ENCODE peak calls at places on chromosomes 6 and 20, in nine cellular contexts. T is Right ventricle myocardium superior; I is GM10248; L is stimulated activated CD4-positive, alpha-beta T cell treated with anti-CD3 and anti-CD28 coated beads, TNF-alpha, amount 100 ng/mL, for 48 hours; Y is AG09319; N is dermis blood vessel endothelial cell; H is posterior vena cava; R is NCI-H1092 treated with DMSO at 0.1 percent for 48 hours; C is germinal center. E is an unnamed sample.
A peak's percentile ranks its signal among the peaks of the same experiment; 100 is the strongest.

GRCh38 chr6:117448011-117448410 is 22.3 kb upstream of the ROS1 start:
- DNase-seq in T (no peak), I (no peak), L (no peak), Y (no peak), N (no peak), H (no peak), R (no peak), C (no peak), E (no peak)

GRCh38 chr6:25369450-25370086 is 90.4 kb downstream of the CARMIL1 start:
- DNase-seq in T (no peak), I (no peak), L (peak; percentile 7), Y (no peak), N (no peak), H (no peak), R (peak; percentile 98), C (no peak), E (no peak)

GRCh38 chr6:52416629-52417151 is 3.5 kb upstream of the EFHC1 start:
- DNase-seq in T (no peak), I (peak; percentile 53), L (no peak), Y (peak; percentile 53), N (peak; percentile 85), H (no peak), R (peak; percentile 43), C (peak; percentile 60), E (peak; percentile 36)

GRCh38 chr20:43721429-43722152 is 5.2 kb downstream of the GTSF1L start:
- DNase-seq in T (peak; percentile 33), I (no peak), L (no peak), Y (no peak), N (no peak), H (peak; percentile 47), R (peak; percentile 71), C (no peak), E (no peak)

GRCh38 chr6:109073344-109074235 is 21.1 kb downstream of the SESN1 start:
- DNase-seq in T (no peak), I (peak; percentile 39), L (no peak), Y (peak; percentile 44), N (peak; percentile 82), H (no peak), R (peak; percentile 47), C (peak; percentile 44), E (peak; percentile 25)

GRCh38 chr20:49969234-49969633 is 13.5 kb upstream of the SNAI1 start:
- DNase-seq in T (no peak), I (no peak), L (no peak), Y (no peak), N (no peak), H (no peak), R (no peak), C (no peak), E (no peak)

GRCh38 chr6:15285682-15286294 is 39.9 kb downstream of the JARID2 start:
- DNase-seq in T (no peak), I (no peak), L (no peak), Y (no peak), N (peak; percentile 59), H (no peak), R (no peak), C (no peak), E (no peak)

GRCh38 chr6:75207211-75207984 is 1.5 kb upstream of the COL12A1 start:
- DNase-seq in T (peak; percentile 42), I (peak; percentile 23), L (no peak), Y (no peak), N (no peak), H (no peak), R (no peak), C (peak; percentile 4), E (no peak)

GRCh38 chr20:23212482-23212881 is 126.4 kb upstream of the CD93 start:
- DNase-seq in T (no peak), I (no peak), L (no peak), Y (no peak), N (no peak), H (no peak), R (no peak), C (no peak), E (no peak)

GRCh38 chr6:137921823-137922222 is 54.8 kb downstream of the TNFAIP3 start:
- DNase-seq in T (no peak), I (no peak), L (no peak), Y (no peak), N (no peak), H (no peak), R (no peak), C (no peak), E (no peak)

GRCh38 chr6:108896111-108896661 is 48.0 kb downstream of the ARMC2 start:
- DNase-seq in T (no peak), I (no peak), L (no peak), Y (peak; percentile 65), N (peak; percentile 72), H (no peak), R (no peak), C (no peak), E (no peak)

GRCh38 chr6:134519456-134519855 is 201.5 kb upstream of the SGK1 start:
- DNase-seq in T (peak; percentile 60), I (peak; percentile 18), L (no peak), Y (no peak), N (peak; percentile 73), H (no peak), R (no peak), C (peak; percentile 44), E (no peak)

GRCh38 chr6:87431263-87431662 is 23.5 kb downstream of the CFAP206 start:
- DNase-seq in T (no peak), I (no peak), L (no peak), Y (no peak), N (no peak), H (no peak), R (no peak), C (no peak), E (no peak)

GRCh38 chr6:105746539-105746938 is 339.6 kb upstream of the PRDM1 start:
- DNase-seq in T (no peak), I (no peak), L (no peak), Y (no peak), N (no peak), H (no peak), R (no peak), C (no peak), E (no peak)

GRCh38 chr6:106688177-106688951 is 59.0 kb downstream of the QRSL1 start:
- DNase-seq in T (no peak), I (peak; percentile 22), L (no peak), Y (no peak), N (no peak), H (no peak), R (no peak), C (no peak), E (no peak)

GRCh38 chr6:126614642-126615504 is 275.0 kb downstream of the CENPW start:
- DNase-seq in T (no peak), I (no peak), L (no peak), Y (no peak), N (no peak), H (no peak), R (no peak), C (no peak), E (no peak)

E was measured in stimulated activated naive B cell treated with anti-CD40 and anti-IgM and Interleukin-4, amounts not matched to agents 10 μg/mL and 1 μg/mL and 100 μg/mL, for 72 hours.